ENCODE peak calls at places on chromosomes 11 and 22, in six cellular contexts. K, U, C, Q, O and P are unnamed samples.

GRCh38 chr11:47161890-47162289 is 14.8 kb downstream of the ARFGAP2 start:
- DNase-seq in U (no peak), O (no peak), Q (no peak), C (no peak), K (no peak), P (no peak)

GRCh38 chr11:130602700-130603584 is 154.5 kb downstream of the ADAMTS15 start:
- DNase-seq in C (no peak), K (no peak), Q (no peak), U (no peak), O (no peak), P (no peak)

GRCh38 chr22:24859587-24859986 is 53.6 kb downstream of the SGSM1 start:
- DNase-seq in O (no peak), K (no peak), C (no peak), U (no peak), Q (no peak), P (no peak)

GRCh38 chr11:61115498-61116224 is 13.4 kb downstream of the CD5 start:
- DNase-seq in K (no peak), U (no peak), O (no peak), Q (no peak), C (no peak), P (no peak)

GRCh38 chr11:74739546-74740270 is 8.5 kb upstream of the CHRDL2 start:
- DNase-seq in U (no peak), K (peak; percentile 35), C (peak; percentile 34), Q (peak; percentile 71), O (no peak), P (peak; percentile 38)

GRCh38 chr11:44618561-44619425 is 53.3 kb downstream of the CD82 start:
- DNase-seq in K (no peak), U (no peak), O (no peak), C (no peak), Q (no peak), P (no peak)

GRCh38 chr11:45180888-45181594 is 34.6 kb downstream of the PRDM11 start:
- DNase-seq in Q (no peak), K (peak; percentile 17), C (peak; percentile 6), U (peak; percentile 50), O (peak; percentile 91), P (no peak)

GRCh38 chr22:35896306-35896705 is 132.3 kb downstream of the RBFOX2 start:
- DNase-seq in Q (no peak), O (no peak), U (no peak), K (no peak), C (no peak), P (no peak)

GRCh38 chr11:16468735-16469446 is 112.5 kb upstream of the SOX6 start:
- DNase-seq in U (no peak), C (no peak), Q (no peak), O (no peak), K (no peak), P (no peak)

GRCh38 chr11:122690801-122691649 is 35.5 kb downstream of the UBASH3B start:
- DNase-seq in C (no peak), U (no peak), K (no peak), O (no peak), Q (peak; percentile 75), P (peak; percentile 26)

GRCh38 chr11:95243658-95244057 is 12.7 kb upstream of the SESN3 start:
- DNase-seq in U (no peak), K (no peak), O (no peak), C (no peak), Q (no peak), P (no peak)

DNA sequence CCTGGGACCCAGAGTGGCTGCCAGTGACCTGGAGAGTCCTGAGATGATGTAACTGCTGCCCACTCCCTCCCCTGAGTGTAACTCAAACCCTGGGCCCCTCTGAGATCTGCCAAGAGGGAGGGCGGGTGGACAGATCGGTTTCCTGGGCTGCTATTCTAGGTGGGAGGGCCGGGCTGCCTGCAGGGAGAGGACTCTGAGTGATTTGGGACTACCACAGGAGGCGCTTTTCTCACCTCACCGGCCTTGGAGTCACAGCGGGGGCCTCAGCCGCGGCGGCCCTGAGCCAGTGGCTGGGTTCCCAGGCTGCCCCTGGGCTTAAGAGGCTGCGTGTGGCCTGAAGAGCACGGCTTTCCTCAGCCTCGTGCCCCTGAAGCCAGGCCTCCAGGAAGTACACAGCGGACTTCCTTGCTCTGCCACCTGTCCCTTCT is 11.4 kb downstream of the RELT start:
- DNase-seq in C (no peak), O (no peak), U (no peak), K (no peak), Q (no peak), P (peak; percentile 19)
- H3K4me3 ChIP-seq in C (no peak overlapping the region), O (no peak overlapping the region), U (no peak overlapping the region), K (no peak overlapping the region), Q (no peak overlapping the region), P (no peak overlapping the region)

GRCh38 chr11:72951815-72952340 is 137.7 kb downstream of the ATG16L2 start:
- DNase-seq in C (no peak), U (no peak), Q (peak; percentile 47), O (no peak), K (no peak), P (no peak)
- H3K27ac ChIP-seq in C (no peak overlapping the region), U (no peak overlapping the region), Q (peak overlapping the region; percentile 50), O (no peak overlapping the region), K (no peak overlapping the region), P (no peak overlapping the region)

GRCh38 chr11:111455291-111456085 is 56.7 kb downstream of the BTG4 start:
- DNase-seq in O (no peak), Q (no peak), C (no peak), U (no peak), K (no peak), P (no peak)
- H3K4me3 ChIP-seq in O (no peak overlapping the region), Q (no peak overlapping the region), C (no peak overlapping the region), U (no peak overlapping the region), K (no peak overlapping the region), P (no peak overlapping the region)

DNA sequence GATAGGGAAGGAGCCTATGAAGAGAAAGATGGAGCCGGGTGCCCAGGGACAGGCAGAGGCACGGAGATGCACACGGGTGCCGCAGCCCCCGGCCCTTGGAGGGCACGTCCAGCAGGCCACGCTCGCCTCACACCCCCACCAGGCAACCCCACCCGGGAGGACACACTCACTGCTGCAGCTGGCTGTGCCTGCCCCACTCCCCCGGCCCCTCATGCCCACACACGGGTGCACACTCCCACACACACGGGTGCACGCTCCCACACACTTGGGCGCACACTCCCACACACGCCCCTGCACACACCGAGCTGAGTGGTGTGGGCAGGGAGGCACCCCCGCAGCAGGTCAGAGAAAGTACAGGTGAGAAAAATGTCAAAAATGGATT is 1.1 kb downstream of the MOB2 start:
- DNase-seq in U (no peak), Q (no peak), O (peak; percentile 67), C (no peak), K (no peak), P (no peak)
- H3K27ac ChIP-seq in U (no peak overlapping the region), Q (no peak overlapping the region), O (no peak overlapping the region), C (no peak overlapping the region), K (no peak overlapping the region), P (no peak overlapping the region)

GRCh38 chr22:27159016-27159415 is 501.6 kb downstream of the MIAT start:
- DNase-seq in Q (no peak), U (no peak), K (no peak), C (no peak), O (no peak), P (no peak)
- H3K4me3 ChIP-seq in Q (no peak overlapping the region), U (no peak overlapping the region), K (no peak overlapping the region), C (no peak overlapping the region), O (no peak overlapping the region), P (no peak overlapping the region)

DNA sequence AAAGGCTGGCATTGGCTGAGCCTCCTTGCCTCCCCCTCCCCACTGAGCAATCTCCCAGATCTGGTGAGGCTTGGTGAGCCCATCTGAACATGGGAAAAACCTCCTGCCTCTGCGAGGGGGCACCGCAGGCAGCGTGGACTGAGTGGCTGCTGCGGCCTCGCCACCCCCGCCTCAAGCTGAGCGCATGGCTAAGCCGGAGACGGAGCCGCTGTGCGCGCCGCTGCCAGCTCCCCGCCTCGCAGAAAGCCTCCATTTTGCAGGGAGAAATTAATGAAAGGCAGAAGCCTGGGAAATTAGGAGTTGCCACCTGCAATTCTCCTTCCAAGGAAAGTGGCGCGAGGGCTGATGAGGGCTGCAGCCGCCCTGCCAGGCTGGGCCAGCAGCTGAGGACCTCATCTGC is 35.5 kb upstream of the TCF20 start:
- DNase-seq in K (no peak), O (no peak), U (peak; percentile 39), Q (no peak), C (no peak), P (peak; percentile 8)
- H3K27ac ChIP-seq in K (no peak overlapping the region), O (no peak overlapping the region), U (peak overlapping the region; percentile 8), Q (no peak overlapping the region), C (no peak overlapping the region), P (no peak overlapping the region)

GRCh38 chr11:2383823-2384722 is 7.0 kb downstream of the CD81 start:
- DNase-seq in O (peak; percentile 88), C (peak; percentile 60), K (no peak), U (no peak), Q (peak; percentile 84), P (peak; percentile 36)
- H3K4me3 ChIP-seq in O (no peak overlapping the region), C (no peak overlapping the region), K (no peak overlapping the region), U (peak overlapping the region; percentile 10), Q (peak overlapping the region; percentile 99), P (no peak overlapping the region)

GRCh38 chr22:42340695-42341383 is 70.4 kb upstream of the TCF20 start:
- DNase-seq in U (no peak), K (no peak), C (no peak), Q (no peak), O (no peak), P (no peak)
- H3K27ac ChIP-seq in U (peak overlapping the region; percentile 79), K (no peak overlapping the region), C (no peak overlapping the region), Q (no peak overlapping the region), O (no peak overlapping the region), P (no peak overlapping the region)

DNA sequence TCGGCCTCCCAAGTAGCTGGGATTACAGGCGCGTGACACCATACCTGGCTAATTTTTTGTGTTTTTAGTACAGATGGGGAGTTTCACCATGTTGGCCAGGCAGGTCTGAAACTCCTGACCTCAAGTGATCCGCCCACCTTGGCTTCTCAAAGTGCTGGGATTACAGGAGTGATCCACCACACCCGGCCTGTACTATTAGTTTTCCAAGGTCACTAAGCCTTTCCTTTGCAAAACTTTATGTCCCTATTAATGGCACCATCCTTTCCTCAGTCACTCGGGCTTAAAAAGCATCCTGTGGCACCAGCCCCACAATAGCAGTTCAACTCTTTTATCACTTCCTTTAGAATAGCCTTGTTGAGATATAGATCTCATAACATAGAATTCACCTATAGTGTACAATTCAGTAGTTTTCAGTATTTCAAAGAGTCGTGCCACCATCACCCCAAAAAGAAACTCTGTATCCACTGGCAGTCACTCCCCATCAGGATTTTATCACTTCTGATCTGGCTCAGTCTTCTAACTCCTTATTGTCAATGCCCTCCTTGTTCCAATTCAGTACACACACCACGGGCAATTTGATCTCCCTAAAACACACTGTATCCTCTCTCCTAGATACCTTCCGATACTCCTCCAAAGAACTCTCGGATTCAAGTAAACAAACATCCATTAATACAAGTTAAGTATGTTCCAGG is 921 bp upstream of the BCL2L13 start:
- DNase-seq in K (no peak), O (no peak), C (no peak), Q (no peak), U (no peak), P (no peak)
- H3K4me3 ChIP-seq in K (peak overlapping the region; percentile 75), O (peak overlapping the region; percentile 95), C (peak overlapping the region; percentile 85), Q (peak overlapping the region; percentile 81), U (peak overlapping the region; percentile 92), P (peak overlapping the region; percentile 87)